ENCODE peak calls at places on chromosome 7, in eight cellular contexts. A is CD8-positive, alpha-beta T cell; Z is heart left ventricle; P is pancreas; R is transverse colon; G is body of pancreas; W is CD4-positive, CD25-positive, alpha-beta regulatory T cell; V is fibroblast of lung. T is an unnamed sample. For H3K4me1, the result is how much of the 10 kb centered on the place peaks cover.

GRCh38 chr7:72805526-72806494 is 22.2 kb downstream of the TYW1B start:
- DNase-seq in R (no peak), Z (no peak), G (no peak), W (no peak), V (peak), A (no peak), P (no peak), T (no peak)

GRCh38 chr7:127816354-127817190 is 164.6 kb downstream of the SND1 start:
- DNase-seq in P (no peak), A (no peak), R (no peak), V (no peak), Z (no peak), W (no peak), G (no peak), T (no peak)

GRCh38 chr7:36127075-36127740 is 25.8 kb upstream of the EEPD1 start:
- DNase-seq in Z (no peak), A (no peak), W (no peak), V (no peak), R (no peak), G (no peak), P (no peak), T (no peak)

GRCh38 chr7:5482020-5482498 is 58.4 kb upstream of the TNRC18 start:
- DNase-seq in R (no peak), A (no peak), G (no peak), W (no peak), V (no peak), Z (no peak), P (no peak), T (no peak)

GRCh38 chr7:101804642-101805401 is 12.6 kb upstream of the CUX1 start:
- DNase-seq in G (peak), P (no peak), A (no peak), V (peak), Z (no peak), W (peak), R (peak), T (no peak)

GRCh38 chr7:43764039-43764789 is 5.7 kb downstream of the BLVRA start:
- DNase-seq in Z (peak), W (peak), P (peak), A (peak), V (peak), G (peak), R (peak), T (no peak)

GRCh38 chr7:116828281-116828680 is 34.1 kb upstream of the CAPZA2 start:
- DNase-seq in G (no peak), V (no peak), W (no peak), Z (no peak), R (no peak), P (no peak), A (no peak), T (no peak)

GRCh38 chr7:43570688-43571365 is 12.1 kb upstream of the STK17A start:
- DNase-seq in W (no peak), Z (no peak), G (no peak), R (no peak), V (peak), A (no peak), P (no peak), T (no peak)

GRCh38 chr7:112556633-112557032 is 75.8 kb downstream of the LSMEM1 start:
- DNase-seq in G (no peak), W (peak), P (no peak), Z (no peak), V (peak), A (no peak), R (no peak), T (no peak)

GRCh38 chr7:53002389-53002788 is 33.0 kb upstream of the POM121L12 start:
- DNase-seq in W (no peak), G (no peak), R (no peak), V (no peak), P (no peak), A (no peak), Z (no peak), T (no peak)

GRCh38 chr7:155305251-155305904 is 7.7 kb downstream of the INSIG1 start:
- DNase-seq in W (no peak), P (no peak), R (no peak), V (no peak), A (no peak), Z (no peak), G (no peak), T (no peak)

GRCh38 chr7:85186083-85186520 is 754 bp downstream of the SEMA3D start:
- DNase-seq in R (peak), V (peak), A (no peak), G (peak), Z (no peak), P (peak), W (no peak), T (peak)

GRCh38 chr7:155269766-155270585 is 27.7 kb upstream of the INSIG1 start:
- DNase-seq in P (no peak), Z (no peak), W (no peak), G (no peak), V (no peak), R (no peak), A (no peak), T (no peak)

GRCh38 chr7:125390866-125391265 is 461.2 kb upstream of the POT1 start:
- DNase-seq in R (no peak), V (peak), Z (no peak), W (no peak), P (no peak), G (no peak), A (no peak), T (no peak)

GRCh38 chr7:91264924-91265681 is 870 bp downstream of the FZD1 start:
- DNase-seq in G (peak), W (peak), R (peak), V (peak), A (no peak), P (peak), Z (peak), T (peak)

GRCh38 chr7:16357921-16358320 is 63.4 kb downstream of the CRPPA start:
- DNase-seq in A (no peak), P (peak), R (no peak), G (peak), W (no peak), V (peak), Z (no peak), T (no peak)

GRCh38 chr7:117076426-117076943 is 123.2 kb downstream of the ST7 start:
- DNase-seq in V (no peak), P (no peak), G (peak), W (no peak), Z (peak), A (no peak), R (no peak), T (no peak)

GRCh38 chr7:155380986-155381851 is 76.7 kb upstream of the EN2 start:
- DNase-seq in R (no peak), A (no peak), Z (no peak), V (no peak), G (no peak), W (no peak), P (no peak), T (no peak)

GRCh38 chr7:90681336-90682019 is 85.4 kb downstream of the CDK14 start:
- DNase-seq in R (no peak), G (no peak), V (peak), Z (no peak), A (no peak), P (no peak), W (no peak), T (peak)

GRCh38 chr7:114130860-114131259 is 212.1 kb upstream of the PPP1R3A start:
- DNase-seq in W (no peak), V (peak), Z (no peak), G (no peak), A (no peak), R (no peak), P (no peak), T (no peak)

GRCh38 chr7:93117852-93118530 is at the start of gene SAMD9:
- DNase-seq in V (peak), G (peak), Z (peak), W (peak), A (peak), P (peak), R (peak), T (peak)

GRCh38 chr7:155107126-155107525 is 37.0 kb downstream of the HTR5A start:
- DNase-seq in W (no peak), A (no peak), R (no peak), Z (no peak), G (no peak), P (no peak), V (no peak), T (no peak)

DNA sequence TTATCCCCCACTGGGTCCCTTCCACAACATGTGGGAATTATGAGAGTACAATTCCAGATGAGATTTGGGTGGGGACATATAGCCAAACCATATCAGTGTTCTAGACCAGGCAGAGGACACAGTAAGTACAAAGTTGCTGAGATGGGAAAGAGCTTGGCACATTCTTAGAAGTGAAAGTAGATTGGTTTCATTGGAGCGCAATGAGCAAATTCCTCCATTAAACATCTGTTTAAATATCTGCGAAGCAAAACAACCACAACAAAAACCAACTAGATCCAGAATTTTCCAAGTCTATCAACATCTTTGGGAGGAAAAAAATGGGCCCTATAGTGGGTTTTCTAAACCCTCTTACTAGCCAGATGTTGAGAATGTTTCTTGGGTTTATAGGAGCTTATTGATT is 80.0 kb upstream of the STEAP1B start:
- DNase-seq in V (no peak), R (no peak), A (no peak), P (no peak), G (no peak), Z (no peak), W (no peak), T (no peak)
- H3K4me3 ChIP-seq in V (no peak), R (no peak), A (no peak), P (no peak), G (no peak), Z (no peak), W (no peak), T (no peak)

GRCh38 chr7:65981965-65982792 is at the start of gene GUSB:
- DNase-seq in W (peak), V (peak), R (peak), G (peak), A (peak), P (peak), Z (peak), T (peak)

GRCh38 chr7:65983965-65984654 is 2.1 kb upstream of the GUSB start:
- DNase-seq in W (no peak), Z (no peak), P (no peak), G (no peak), R (no peak), V (peak), A (no peak), T (no peak)

GRCh38 chr7:65979583-65980477 is 2.2 kb downstream of the GUSB start:
- DNase-seq in W (no peak), Z (no peak), G (no peak), V (no peak), A (no peak), P (no peak), R (no peak), T (no peak)

GRCh38 chr7:65978891-65979582 is 3.0 kb downstream of the GUSB start:
- DNase-seq in W (no peak), G (no peak), A (no peak), P (no peak), Z (no peak), R (no peak), V (no peak), T (no peak)

GRCh38 chr7:65980478-65981250 is 1.3 kb downstream of the GUSB start:
- DNase-seq in Z (peak), V (peak), W (peak), A (peak), P (peak), R (peak), G (peak), T (peak)
- H3K4me1 ChIP-seq in Z (under half), V (under half), W (under half), A (under half), P (under half), R (under half), G (under half), T (under half)

GRCh38 chr7:19773361-19773760 is at the start of gene TMEM196:
- DNase-seq in A (no peak), R (no peak), W (no peak), Z (no peak), G (peak), V (no peak), P (no peak), T (no peak)
- H3K4me3 ChIP-seq in A (no peak), R (no peak), W (no peak), Z (no peak), G (no peak), V (peak), P (no peak), T (no peak)

DNA sequence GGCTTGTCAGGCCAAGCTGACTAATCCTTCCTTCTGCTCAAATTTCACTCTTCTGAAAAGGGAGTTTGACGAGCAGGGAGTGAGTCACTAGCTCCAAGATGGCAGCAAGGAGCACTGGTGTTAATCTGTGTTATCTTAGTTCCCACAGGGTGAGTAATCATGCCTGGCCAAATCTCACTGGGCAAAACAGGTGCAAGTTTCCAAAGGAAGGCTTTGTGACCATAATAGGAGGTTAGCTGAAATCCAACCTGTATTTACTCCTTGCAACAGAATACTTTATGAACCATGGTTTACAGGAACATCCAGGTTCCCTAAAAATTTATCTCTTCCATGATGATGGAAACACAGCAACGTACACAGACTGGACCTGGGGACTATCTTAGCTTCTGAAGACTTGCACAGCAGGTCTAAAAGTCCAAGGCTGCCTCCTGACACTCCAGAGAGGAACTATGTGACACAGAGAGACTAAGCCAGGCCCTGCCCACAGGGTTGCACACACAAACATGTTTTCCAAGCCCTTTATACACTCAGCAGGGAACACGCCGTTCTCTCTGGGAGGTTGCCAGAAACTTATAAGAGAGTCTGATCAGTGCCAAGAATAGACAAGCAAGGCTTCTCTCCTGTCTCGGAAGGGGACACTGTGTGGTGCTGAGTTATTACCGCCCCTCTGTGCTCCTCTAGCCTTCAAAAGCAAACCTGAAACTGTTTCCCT is 46.3 kb downstream of the PDK4 start:
- DNase-seq in V (peak), Z (peak), R (peak), A (no peak), P (peak), W (no peak), G (peak), T (no peak)
- H3K4me1 ChIP-seq in V (under half), Z (under half), R (half or more), A (under half), P (half or more), W (under half), G (half or more), T (under half)

DNA sequence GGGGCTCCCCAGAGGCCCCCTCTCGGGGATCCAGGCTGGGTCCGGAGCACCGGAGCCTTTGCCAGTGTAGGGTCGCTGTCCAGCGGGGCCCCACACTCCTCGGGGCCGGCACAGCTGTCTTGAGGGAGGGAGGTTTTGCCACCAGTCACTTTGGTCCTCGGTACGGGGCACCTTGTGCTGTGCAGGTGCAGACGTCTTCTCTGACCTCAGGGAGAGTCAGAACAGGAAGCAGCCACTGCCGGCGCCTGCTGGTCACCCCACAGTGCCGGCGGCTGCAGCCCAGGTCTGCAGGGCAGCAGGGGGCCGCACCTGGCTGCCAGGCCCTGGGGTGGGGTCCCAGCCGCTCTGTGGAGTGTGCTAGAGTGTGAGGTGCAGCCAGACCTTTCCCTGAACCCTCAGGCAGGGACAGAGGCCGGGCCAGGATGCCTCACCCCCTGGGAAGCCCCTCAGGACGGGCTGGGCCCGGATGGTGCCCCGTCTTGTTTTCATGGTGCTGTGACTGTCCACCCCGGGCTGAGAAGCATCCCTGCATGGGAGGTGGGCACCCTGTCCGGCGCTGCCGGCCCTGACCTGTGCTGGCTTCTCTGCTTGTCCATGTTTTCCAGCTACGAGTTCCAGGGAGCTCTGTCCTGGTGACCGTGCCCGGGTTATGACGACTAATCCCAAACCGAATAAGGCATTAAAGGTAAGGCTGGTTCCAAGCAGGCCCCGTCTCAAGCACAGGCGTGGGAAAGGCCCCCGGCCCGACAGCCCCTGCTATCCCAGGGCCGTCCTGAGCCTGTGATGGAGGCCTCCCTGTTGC is 8.2 kb downstream of the MAFK start:
- DNase-seq in G (no peak), Z (no peak), V (no peak), R (no peak), A (no peak), P (peak), W (no peak), T (no peak)
- H3K4me3 ChIP-seq in G (no peak), Z (peak), V (no peak), R (peak), A (no peak), P (no peak), W (no peak), T (no peak)

GRCh38 chr7:100215895-100216294 is 3.9 kb upstream of the PVRIG start:
- DNase-seq in G (peak), R (no peak), Z (peak), V (peak), P (no peak), A (no peak), W (no peak), T (no peak)

GRCh38 chr7:100210803-100211202 is 8.9 kb upstream of the PVRIG start:
- DNase-seq in P (no peak), G (no peak), A (no peak), V (no peak), Z (no peak), R (no peak), W (no peak), T (no peak)

GRCh38 chr7:100212631-100213286 is 7.0 kb upstream of the PVRIG start:
- DNase-seq in G (no peak), R (no peak), P (no peak), V (no peak), W (no peak), A (no peak), Z (no peak), T (no peak)

GRCh38 chr7:100211342-100211780 is 8.4 kb upstream of the PVRIG start:
- DNase-seq in V (no peak), A (peak), R (no peak), P (no peak), W (peak), G (no peak), Z (no peak), T (no peak)

DNA sequence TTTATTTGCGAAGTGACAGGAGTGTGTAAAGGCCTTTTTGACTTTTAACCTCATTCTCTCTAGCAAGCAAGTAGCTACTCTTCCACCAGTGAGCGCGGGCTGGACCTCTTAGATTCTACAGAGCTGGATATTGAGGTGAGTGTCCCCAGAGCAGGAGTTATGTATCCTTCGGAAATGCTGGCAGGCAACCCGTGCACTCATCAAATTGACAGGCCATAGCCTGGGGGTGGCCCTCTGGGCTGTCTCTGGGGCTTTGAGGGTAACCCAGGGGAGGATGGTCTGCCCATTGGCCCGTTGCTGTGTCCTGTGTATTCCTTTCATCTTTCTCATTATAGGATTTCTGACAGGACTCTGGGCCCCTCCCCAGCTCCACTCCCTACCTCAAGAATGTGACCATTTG is 6.1 kb upstream of the PVRIG start:
- DNase-seq in V (no peak), A (no peak), R (no peak), W (no peak), Z (no peak), P (no peak), G (no peak), T (no peak)
- H3K4me1 ChIP-seq in V (under half), A (half or more), R (under half), W (under half), Z (under half), P (under half), G (under half), T (under half)

DNA sequence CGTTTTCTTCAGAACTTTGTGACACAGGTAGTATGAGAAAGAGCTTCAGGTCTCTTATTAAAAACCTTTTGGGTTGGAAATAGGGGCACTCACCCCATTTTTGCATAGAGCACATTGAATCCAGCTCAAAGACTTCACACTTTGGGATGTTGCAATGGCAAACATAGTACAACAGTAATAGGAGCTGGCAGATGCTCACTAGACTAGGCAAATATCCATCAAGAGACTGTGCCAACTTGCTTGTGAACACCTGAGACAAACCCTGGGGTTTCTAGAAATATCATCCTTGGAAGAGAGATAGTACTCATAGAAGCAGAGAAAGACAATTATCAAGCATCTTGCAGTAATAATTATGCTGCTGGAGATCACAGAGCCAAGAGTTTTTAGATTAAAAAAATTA is 280.0 kb downstream of the CACNA2D1 start:
- DNase-seq in G (no peak), W (no peak), Z (no peak), A (no peak), R (no peak), V (no peak), P (no peak), T (no peak)
- H3K4me3 ChIP-seq in G (no peak), W (no peak), Z (no peak), A (no peak), R (no peak), V (no peak), P (no peak), T (no peak)

DNA sequence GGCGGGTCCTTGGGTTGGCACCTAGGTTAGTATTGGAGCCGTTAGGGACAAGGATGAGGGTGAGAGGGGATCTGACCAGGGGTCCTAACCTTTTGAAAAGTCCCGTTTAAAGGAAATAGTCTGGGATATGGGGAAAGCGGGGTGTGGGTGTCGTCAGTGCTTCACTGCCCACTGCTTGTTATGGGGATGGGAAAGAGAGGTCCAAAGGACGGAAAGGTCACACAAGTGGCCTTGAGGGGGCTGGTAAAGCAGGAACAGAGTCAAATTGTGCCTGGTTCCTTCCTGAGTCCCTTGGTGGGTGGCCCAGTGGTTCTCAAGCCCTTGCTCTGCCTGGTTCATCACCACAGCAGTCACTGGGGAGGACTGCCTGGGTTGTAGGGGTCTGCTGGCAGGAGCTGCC is 2.6 kb upstream of the ZNF775 start:
- DNase-seq in Z (no peak), P (no peak), G (no peak), R (no peak), V (no peak), W (no peak), A (no peak), T (no peak)
- H3K4me1 ChIP-seq in Z (under half), P (under half), G (half or more), R (half or more), V (under half), W (under half), A (under half), T (under half)

T was measured in HAP-1.